ENCODE peak calls at places on chromosomes 7 and 10, in six cellular contexts. F is glomerular endothelial cell; K is myocyte; E is stimulated activated naive B cell treated with anti-CD40 and anti-IgM and Interleukin-4, amounts not matched to agents 10 μg/mL and 1 μg/mL and 100 μg/mL, for 72 hours; H is brain pericyte; G is T-helper 2 cell. Y is an unnamed sample.
A peak's percentile ranks its signal among the peaks of the same experiment; 100 is the strongest.

GRCh38 chr10:127863231-127863825 is 29.4 kb downstream of the CLRN3 start:
- DNase-seq in H (no peak), K (no peak), G (no peak), F (no peak), E (no peak), Y (no peak)

GRCh38 chr10:27678166-27678565 is 67.5 kb downstream of the MKX start:
- DNase-seq in H (no peak), G (no peak), F (no peak), K (no peak), E (no peak), Y (no peak)

GRCh38 chr7:99201027-99201426 is 6.9 kb downstream of the KPNA7 start:
- DNase-seq in F (no peak), E (no peak), G (no peak), K (peak; percentile 48), H (no peak), Y (no peak)

GRCh38 chr7:30148951-30149459 is 14.2 kb downstream of the MTURN start:
- DNase-seq in K (no peak), H (no peak), G (no peak), F (no peak), E (peak; percentile 12), Y (no peak)

GRCh38 chr10:56349611-56350010 is 11.4 kb downstream of the ZWINT start:
- DNase-seq in F (no peak), H (no peak), E (no peak), K (no peak), G (no peak), Y (no peak)

GRCh38 chr7:140058517-140058916 is 4.2 kb downstream of the PARP12 start:
- DNase-seq in G (no peak), H (no peak), E (no peak), K (no peak), F (no peak), Y (no peak)

GRCh38 chr7:43756368-43757072 is 2.0 kb upstream of the BLVRA start:
- DNase-seq in H (peak; percentile 34), E (no peak), K (peak; percentile 93), G (no peak), F (no peak), Y (no peak)

GRCh38 chr10:69802424-69803161 is 887 bp downstream of the COL13A1 start:
- DNase-seq in F (no peak), E (no peak), H (no peak), G (no peak), K (peak; percentile 81), Y (no peak)

GRCh38 chr10:102678842-102679289 is 34.6 kb downstream of the TRIM8 start:
- DNase-seq in H (peak; percentile 79), G (no peak), K (peak; percentile 92), E (no peak), F (peak; percentile 18), Y (peak; percentile 75)

GRCh38 chr7:74320645-74321178 is 31.5 kb downstream of the CLIP2 start:
- DNase-seq in G (no peak), H (no peak), K (no peak), E (no peak), F (no peak), Y (no peak)

GRCh38 chr10:76082232-76082631 is 650.8 kb downstream of the LRMDA start:
- DNase-seq in F (no peak), H (no peak), E (no peak), G (no peak), K (no peak), Y (no peak)

GRCh38 chr10:16559236-16559773 is 37.6 kb upstream of the C1QL3 start:
- DNase-seq in G (no peak), F (no peak), E (no peak), K (no peak), H (no peak), Y (no peak)

GRCh38 chr7:18939771-18940576 is 177.5 kb downstream of the TWIST1 start:
- DNase-seq in G (no peak), E (no peak), H (peak; percentile 55), K (no peak), F (no peak), Y (no peak)

GRCh38 chr7:131553906-131554305 is 2.5 kb downstream of the PODXL start:
- DNase-seq in K (no peak), E (no peak), H (no peak), F (no peak), G (no peak), Y (no peak)

GRCh38 chr10:30939643-30940042 is 92.0 kb downstream of the ZNF438 start:
- DNase-seq in F (no peak), H (no peak), G (no peak), E (no peak), K (no peak), Y (no peak)

GRCh38 chr10:97327348-97328294 is 6.9 kb downstream of the FRAT2 start:
- DNase-seq in H (no peak), F (no peak), E (no peak), G (no peak), K (no peak), Y (no peak)

GRCh38 chr7:36563706-36564325 is 160.5 kb downstream of the AOAH start:
- DNase-seq in H (no peak), E (no peak), F (no peak), G (no peak), K (peak; percentile 21), Y (no peak)

GRCh38 chr7:98357751-98358161 is 43.1 kb downstream of the BAIAP2L1 start:
- DNase-seq in F (peak; percentile 33), K (no peak), E (no peak), G (no peak), H (no peak), Y (no peak)

GRCh38 chr10:112904000-112904399 is 46.0 kb upstream of the TCF7L2 start:
- DNase-seq in K (no peak), H (no peak), G (no peak), E (no peak), F (no peak), Y (no peak)

GRCh38 chr7:28069788-28070187 is 110.8 kb downstream of the JAZF1 start:
- DNase-seq in G (no peak), K (peak; percentile 69), E (no peak), F (no peak), H (no peak), Y (peak; percentile 12)

GRCh38 chr7:157827045-157827862 is 490.4 kb downstream of the DNAJB6 start:
- DNase-seq in H (no peak), E (no peak), G (no peak), K (no peak), F (no peak), Y (no peak)

GRCh38 chr10:3081383-3081981 is 14.1 kb downstream of the PFKP start:
- DNase-seq in E (no peak), G (no peak), H (no peak), K (no peak), F (no peak), Y (no peak)

GRCh38 chr7:148084138-148084537 is 506.4 kb upstream of the C7orf33 start:
- DNase-seq in E (peak; percentile 6), H (no peak), F (no peak), G (no peak), K (peak; percentile 49), Y (peak; percentile 83)

GRCh38 chr10:97974526-97975525 is 55.6 kb downstream of the CRTAC1 start:
- DNase-seq in F (no peak), K (no peak), G (no peak), H (no peak), E (no peak), Y (peak; percentile 27)

Y was measured in putamen.